ENCODE peak calls at places on chromosomes 5 and 9, in four cellular contexts. O, D, J and F are unnamed samples.

GRCh38 chr9:101481296-101481695 is 45.7 kb upstream of the ALDOB start:
- DNase-seq in O (no peak), D (no peak), J (no peak), F (no peak)

GRCh38 chr9:121897140-121897539 is 196.0 kb downstream of the TTLL11 start:
- DNase-seq in O (no peak), D (no peak), J (no peak), F (no peak)

GRCh38 chr9:137575725-137576411 is 2.9 kb downstream of the DPH7 start:
- DNase-seq in O (no peak), D (no peak), J (no peak), F (no peak)

GRCh38 chr5:174188300-174188699 is 142.8 kb downstream of the NSG2 start:
- DNase-seq in O (no peak), D (no peak), J (no peak), F (no peak)

GRCh38 chr9:134689320-134690181 is 47.9 kb downstream of the COL5A1 start:
- DNase-seq in O (no peak), D (peak), J (no peak), F (peak)

GRCh38 chr9:110047955-110048472 is 159.9 kb downstream of the C9orf152 start:
- DNase-seq in O (no peak), D (no peak), J (no peak), F (no peak)

GRCh38 chr9:93060746-93061259 is 2.3 kb downstream of the SUSD3 start:
- DNase-seq in O (no peak), D (peak), J (no peak), F (peak)

GRCh38 chr9:127318651-127319167 is 54.1 kb downstream of the GARNL3 start:
- DNase-seq in O (no peak), D (peak), J (no peak), F (peak)

GRCh38 chr9:134617836-134618162 is 23.8 kb upstream of the COL5A1 start:
- DNase-seq in O (no peak), D (no peak), J (no peak), F (no peak)

GRCh38 chr9:80157561-80157983 is 585.8 kb downstream of the TLE4 start:
- DNase-seq in O (no peak), D (peak), J (no peak), F (no peak)

GRCh38 chr5:28215091-28215490 is 1176.7 kb upstream of the CDH9 start:
- DNase-seq in O (no peak), D (no peak), J (no peak), F (no peak)

GRCh38 chr9:93305497-93306020 is 121.6 kb downstream of the WNK2 start:
- DNase-seq in O (no peak), D (no peak), J (no peak), F (no peak)

GRCh38 chr5:150156540-150156939 is 895 bp upstream of the PDGFRB start:
- DNase-seq in O (no peak), D (no peak), J (no peak), F (no peak)

GRCh38 chr5:491119-491855 is 33.0 kb downstream of the SLC9A3 start:
- DNase-seq in O (no peak), D (no peak), J (no peak), F (no peak)

GRCh38 chr9:98860871-98861293 is 53.4 kb downstream of the GALNT12 start:
- DNase-seq in O (no peak), D (peak), J (no peak), F (peak)

GRCh38 chr5:123474238-123474637 is 37.7 kb upstream of the CSNK1G3 start:
- DNase-seq in O (no peak), D (no peak), J (no peak), F (no peak)

GRCh38 chr9:109031241-109031640 is 17.9 kb upstream of the CTNNAL1 start:
- DNase-seq in O (no peak), D (peak), J (no peak), F (peak)

GRCh38 chr5:109585012-109585599 is 104.6 kb upstream of the MAN2A1 start:
- DNase-seq in O (no peak), D (peak), J (no peak), F (peak)

GRCh38 chr5:93145019-93145418 is 436.0 kb downstream of the NR2F1-AS1 start:
- DNase-seq in O (no peak), D (no peak), J (no peak), F (no peak)

GRCh38 chr5:156950716-156951115 is 12.3 kb downstream of the TIMD4 start:
- DNase-seq in O (no peak), D (no peak), J (no peak), F (no peak)

GRCh38 chr9:104841601-104842106 is 77.7 kb downstream of the NIPSNAP3B start:
- DNase-seq in O (no peak), D (no peak), J (no peak), F (no peak)

GRCh38 chr5:67998709-67999251 is 216.8 kb upstream of the PIK3R1 start:
- DNase-seq in O (no peak), D (peak), J (peak), F (no peak)

GRCh38 chr5:16800477-16800876 is 135.6 kb downstream of the MYO10 start:
- DNase-seq in O (no peak), D (no peak), J (no peak), F (no peak)